ENCODE peak calls at places on chromosomes 5 and 9, in six cellular contexts. One of them, this sample, is unnamed.

GRCh38 chr5:75710630-75711029 is 6.6 kb downstream of the POC5 start:
- DNase-seq in heart left ventricle: no peak
- DNase-seq in NCI-H146: no peak
- DNase-seq in lower lobe of right lung: no peak
- DNase-seq in GM03348: no peak
- DNase-seq in CD8-positive, alpha-beta T cell: no peak
- DNase-seq in this sample: no peak

GRCh38 chr9:130172858-130173461 is 756 bp downstream of the NCS1 start:
- DNase-seq in heart left ventricle: no peak
- DNase-seq in NCI-H146: peak; percentile 21
- DNase-seq in lower lobe of right lung: no peak
- DNase-seq in GM03348: peak; percentile 74
- DNase-seq in CD8-positive, alpha-beta T cell: peak; percentile 33
- DNase-seq in this sample: peak; percentile 78

GRCh38 chr5:71778678-71779276 is 59.7 kb downstream of the CARTPT start:
- DNase-seq in heart left ventricle: no peak
- DNase-seq in NCI-H146: peak; percentile 52
- DNase-seq in lower lobe of right lung: no peak
- DNase-seq in GM03348: peak; percentile 46
- DNase-seq in CD8-positive, alpha-beta T cell: no peak
- DNase-seq in this sample: no peak

GRCh38 chr9:94937214-94937903 is 210.9 kb downstream of the AOPEP start:
- DNase-seq in heart left ventricle: no peak
- DNase-seq in NCI-H146: no peak
- DNase-seq in lower lobe of right lung: no peak
- DNase-seq in GM03348: peak; percentile 85
- DNase-seq in CD8-positive, alpha-beta T cell: no peak
- DNase-seq in this sample: no peak

GRCh38 chr5:82862247-82862646 is 214.9 kb downstream of the TMEM167A start:
- DNase-seq in heart left ventricle: no peak
- DNase-seq in NCI-H146: no peak
- DNase-seq in lower lobe of right lung: no peak
- DNase-seq in GM03348: no peak
- DNase-seq in CD8-positive, alpha-beta T cell: no peak
- DNase-seq in this sample: no peak

GRCh38 chr5:154945695-154946301 is 4.9 kb downstream of the MRPL22 start:
- DNase-seq in heart left ventricle: no peak
- DNase-seq in NCI-H146: no peak
- DNase-seq in lower lobe of right lung: no peak
- DNase-seq in GM03348: peak; percentile 49
- DNase-seq in CD8-positive, alpha-beta T cell: no peak
- DNase-seq in this sample: no peak

GRCh38 chr9:127519301-127520166 is 68.2 kb downstream of the LRSAM1 start:
- DNase-seq in heart left ventricle: peak; percentile 68
- DNase-seq in NCI-H146: no peak
- DNase-seq in lower lobe of right lung: no peak
- DNase-seq in GM03348: peak; percentile 95
- DNase-seq in CD8-positive, alpha-beta T cell: peak; percentile 22
- DNase-seq in this sample: no peak

GRCh38 chr5:149759563-149759962 is 29.5 kb downstream of the PPARGC1B start:
- DNase-seq in heart left ventricle: no peak
- DNase-seq in NCI-H146: no peak
- DNase-seq in lower lobe of right lung: no peak
- DNase-seq in GM03348: no peak
- DNase-seq in CD8-positive, alpha-beta T cell: no peak
- DNase-seq in this sample: peak; percentile 25

GRCh38 chr5:127813633-127814171 is 110.5 kb downstream of the CCDC192 start:
- DNase-seq in heart left ventricle: no peak
- DNase-seq in NCI-H146: no peak
- DNase-seq in lower lobe of right lung: no peak
- DNase-seq in GM03348: peak; percentile 68
- DNase-seq in CD8-positive, alpha-beta T cell: no peak
- DNase-seq in this sample: no peak

GRCh38 chr9:36864491-36865410 is 169.3 kb downstream of the PAX5 start:
- DNase-seq in heart left ventricle: no peak
- DNase-seq in NCI-H146: no peak
- DNase-seq in lower lobe of right lung: no peak
- DNase-seq in GM03348: no peak
- DNase-seq in CD8-positive, alpha-beta T cell: no peak
- DNase-seq in this sample: peak; percentile 42

GRCh38 chr9:124800306-124801259 is 23.6 kb downstream of the OLFML2A start:
- DNase-seq in heart left ventricle: no peak
- DNase-seq in NCI-H146: no peak
- DNase-seq in lower lobe of right lung: peak; percentile 75
- DNase-seq in GM03348: peak; percentile 40
- DNase-seq in CD8-positive, alpha-beta T cell: no peak
- DNase-seq in this sample: no peak

GRCh38 chr9:86721843-86722705 is 225.2 kb downstream of the GAS1 start:
- DNase-seq in heart left ventricle: no peak
- DNase-seq in NCI-H146: no peak
- DNase-seq in lower lobe of right lung: no peak
- DNase-seq in GM03348: peak; percentile 86
- DNase-seq in CD8-positive, alpha-beta T cell: no peak
- DNase-seq in this sample: no peak

GRCh38 chr9:101585740-101586139 is 9.0 kb downstream of the PPP3R2 start:
- DNase-seq in heart left ventricle: no peak
- DNase-seq in NCI-H146: no peak
- DNase-seq in lower lobe of right lung: no peak
- DNase-seq in GM03348: no peak
- DNase-seq in CD8-positive, alpha-beta T cell: no peak
- DNase-seq in this sample: no peak

GRCh38 chr5:31963358-31963757 is 210.8 kb downstream of the GOLPH3 start:
- DNase-seq in heart left ventricle: no peak
- DNase-seq in NCI-H146: no peak
- DNase-seq in lower lobe of right lung: no peak
- DNase-seq in GM03348: peak; percentile 31
- DNase-seq in CD8-positive, alpha-beta T cell: no peak
- DNase-seq in this sample: no peak

This sample was measured in kidney.